ENCODE peak calls at places on chromosomes 11 and 22, in four cellular contexts. One of them, this sample, is unnamed.

GRCh38 chr22:35177811-35178210 is 79.5 kb upstream of the HMGXB4 start:
- DNase-seq in H1: no peak
- DNase-seq in mesendoderm: peak; percentile 35
- DNase-seq in IMR-90: no peak
- DNase-seq in this sample: no peak

GRCh38 chr11:15123849-15124248 is 9.1 kb downstream of the INSC start:
- DNase-seq in mesendoderm: peak; percentile 62
- DNase-seq in H1: no peak
- DNase-seq in IMR-90: peak; percentile 90
- DNase-seq in this sample: no peak

GRCh38 chr22:49158741-49159564 is 668.7 kb downstream of the BRD1 start:
- DNase-seq in H1: no peak
- DNase-seq in IMR-90: no peak
- DNase-seq in mesendoderm: no peak
- DNase-seq in this sample: no peak

GRCh38 chr11:58334708-58335107 is 24.2 kb downstream of the OR5B17 start:
- DNase-seq in mesendoderm: peak; percentile 71
- DNase-seq in IMR-90: peak; percentile 89
- DNase-seq in H1: no peak
- DNase-seq in this sample: no peak

GRCh38 chr11:74685338-74685737 is 45.9 kb downstream of the CHRDL2 start:
- DNase-seq in IMR-90: no peak
- DNase-seq in mesendoderm: no peak
- DNase-seq in H1: no peak
- DNase-seq in this sample: no peak

GRCh38 chr11:38791346-38791961 is 2193.4 kb upstream of the RAG2 start:
- DNase-seq in mesendoderm: peak; percentile 63
- DNase-seq in H1: peak; percentile 5
- DNase-seq in IMR-90: peak; percentile 58
- DNase-seq in this sample: peak; percentile 56

GRCh38 chr11:119337581-119338317 is 2.9 kb downstream of the C1QTNF5 start:
- DNase-seq in H1: no peak
- DNase-seq in IMR-90: peak; percentile 90
- DNase-seq in mesendoderm: peak; percentile 90
- DNase-seq in this sample: peak; percentile 83

GRCh38 chr11:368414-369335 is 624 bp upstream of the B4GALNT4 start:
- DNase-seq in H1: no peak
- DNase-seq in mesendoderm: peak; percentile 47
- DNase-seq in IMR-90: peak; percentile 18
- DNase-seq in this sample: peak; percentile 32

GRCh38 chr11:20110908-20111669 is 49.2 kb downstream of the DBX1 start:
- DNase-seq in mesendoderm: peak; percentile 91
- DNase-seq in H1: no peak
- DNase-seq in IMR-90: peak; percentile 85
- DNase-seq in this sample: peak; percentile 46

GRCh38 chr11:57798905-57799559 is 37.4 kb downstream of the CTNND1 start:
- DNase-seq in mesendoderm: peak; percentile 46
- DNase-seq in IMR-90: peak; percentile 52
- DNase-seq in H1: no peak
- DNase-seq in this sample: no peak

GRCh38 chr11:8329961-8330361 is 66.3 kb upstream of the LMO1 start:
- DNase-seq in mesendoderm: no peak
- DNase-seq in H1: no peak
- DNase-seq in IMR-90: no peak
- DNase-seq in this sample: no peak

GRCh38 chr11:14312736-14313438 is 46.1 kb downstream of the RRAS2 start:
- DNase-seq in mesendoderm: no peak
- DNase-seq in H1: no peak
- DNase-seq in IMR-90: peak; percentile 91
- DNase-seq in this sample: no peak

GRCh38 chr11:2929511-2929879 is 275 bp upstream of the PHLDA2 start:
- DNase-seq in IMR-90: peak; percentile 72
- DNase-seq in mesendoderm: no peak
- DNase-seq in H1: no peak
- DNase-seq in this sample: no peak

GRCh38 chr11:57305523-57305922 is 19.2 kb downstream of the TNKS1BP1 start:
- DNase-seq in H1: no peak
- DNase-seq in IMR-90: no peak
- DNase-seq in mesendoderm: no peak
- DNase-seq in this sample: no peak

GRCh38 chr11:6538892-6539291 is 41.8 kb downstream of the DNHD1 start:
- DNase-seq in IMR-90: no peak
- DNase-seq in mesendoderm: no peak
- DNase-seq in H1: no peak
- DNase-seq in this sample: no peak

GRCh38 chr11:116731097-116731761 is 41.6 kb downstream of the BUD13 start:
- DNase-seq in IMR-90: peak; percentile 10
- DNase-seq in H1: no peak
- DNase-seq in mesendoderm: peak; percentile 89
- DNase-seq in this sample: peak; percentile 56

GRCh38 chr11:97364047-97364446 is 974.2 kb downstream of the JRKL start:
- DNase-seq in mesendoderm: no peak
- DNase-seq in H1: no peak
- DNase-seq in IMR-90: no peak
- DNase-seq in this sample: no peak

GRCh38 chr22:16800358-16800757 is 24.9 kb downstream of the XKR3 start:
- DNase-seq in H1: no peak
- DNase-seq in mesendoderm: no peak
- DNase-seq in IMR-90: no peak
- DNase-seq in this sample: no peak

GRCh38 chr11:42315846-42316245 is 856.4 kb upstream of the LRRC4C start:
- DNase-seq in H1: no peak
- DNase-seq in IMR-90: no peak
- DNase-seq in mesendoderm: no peak
- DNase-seq in this sample: no peak

GRCh38 chr22:50506611-50507420 is 686 bp downstream of the LMF2 start:
- DNase-seq in mesendoderm: no peak
- DNase-seq in H1: no peak
- DNase-seq in IMR-90: no peak
- DNase-seq in this sample: no peak

DNA sequence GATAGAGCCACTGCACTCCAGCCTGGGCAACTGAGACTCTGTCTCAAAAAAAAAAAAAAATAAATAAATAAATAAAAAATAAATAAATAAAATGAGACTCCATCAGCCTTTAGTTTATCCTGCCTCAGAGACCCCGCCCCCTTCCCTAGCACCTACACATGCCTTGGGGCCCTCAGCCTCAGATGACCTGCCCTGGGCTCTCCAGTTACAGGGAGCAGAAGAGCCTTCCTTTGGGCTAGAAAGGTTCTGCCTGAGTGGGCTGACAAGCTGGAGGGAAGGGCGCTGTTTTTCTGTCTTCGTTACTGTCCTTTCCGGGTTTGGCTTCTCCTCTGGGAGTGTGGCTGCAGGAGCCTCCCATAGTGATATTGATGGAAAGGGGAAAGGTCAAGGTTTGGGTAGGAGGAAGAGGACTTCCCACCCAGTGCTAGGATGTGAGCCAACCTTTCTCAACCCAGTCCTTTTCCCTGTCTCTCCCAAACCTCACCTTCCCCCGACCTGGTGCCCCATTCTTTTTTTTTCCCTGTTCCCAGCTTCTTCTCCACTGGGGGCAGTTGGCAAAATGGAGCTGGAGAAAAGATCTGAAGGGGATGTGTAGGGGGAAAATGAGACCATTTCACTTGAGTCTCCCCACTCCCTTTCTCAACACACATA is 1.5 kb upstream of the SF3B2 start:
- DNase-seq in IMR-90: no peak
- DNase-seq in H1: no peak
- DNase-seq in mesendoderm: peak; percentile 30
- DNase-seq in this sample: no peak
- H4K8ac ChIP-seq in IMR-90: peak overlapping the region; percentile 97
- H4K8ac ChIP-seq in H1: no peak overlapping the region
- H4K8ac ChIP-seq in mesendoderm: no peak overlapping the region
- H4K8ac ChIP-seq in this sample: no peak overlapping the region

DNA sequence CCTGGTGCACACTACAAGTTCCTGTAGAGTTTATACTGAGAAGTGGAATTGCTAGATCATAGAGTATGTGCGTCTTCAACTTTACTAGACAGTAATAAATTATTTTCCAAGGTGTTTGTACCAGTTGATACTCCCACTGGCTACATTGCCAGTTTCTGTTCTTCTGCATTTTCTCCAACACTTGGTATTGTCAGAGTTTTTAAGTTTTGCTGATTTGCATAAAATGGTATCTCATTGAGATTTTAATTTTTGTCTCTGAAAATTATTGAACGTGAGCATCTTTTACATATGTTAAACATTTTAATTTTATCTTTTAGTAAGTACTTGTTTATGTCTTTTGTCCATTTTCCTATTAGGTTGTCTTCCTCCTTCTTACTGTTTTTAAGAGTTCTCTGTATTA is 7.3 kb downstream of the TBCEL start:
- DNase-seq in H1: no peak
- DNase-seq in mesendoderm: no peak
- DNase-seq in IMR-90: no peak
- DNase-seq in this sample: no peak
- H3K18ac ChIP-seq in H1: no peak overlapping the region
- H3K18ac ChIP-seq in mesendoderm: no peak overlapping the region
- H3K18ac ChIP-seq in IMR-90: no peak overlapping the region
- H3K18ac ChIP-seq in this sample: no peak overlapping the region

GRCh38 chr11:65888163-65888814 is at the start of gene FIBP:
- DNase-seq in mesendoderm: peak; percentile 98
- DNase-seq in IMR-90: peak; percentile 96
- DNase-seq in H1: peak; percentile 87
- DNase-seq in this sample: peak; percentile 97
- H4K8ac ChIP-seq in mesendoderm: no peak within 1 kb of the TSS
- H4K8ac ChIP-seq in IMR-90: peak within 1 kb of the TSS; percentile 98
- H4K8ac ChIP-seq in H1: peak within 1 kb of the TSS; percentile 90
- H4K8ac ChIP-seq in this sample: no peak within 1 kb of the TSS

GRCh38 chr22:37930270-37930951 is 23.0 kb downstream of the C22orf23 start:
- DNase-seq in mesendoderm: peak; percentile 56
- DNase-seq in IMR-90: peak; percentile 14
- DNase-seq in H1: no peak
- DNase-seq in this sample: no peak
- H3K18ac ChIP-seq in mesendoderm: no peak overlapping the region
- H3K18ac ChIP-seq in IMR-90: no peak overlapping the region
- H3K18ac ChIP-seq in H1: no peak overlapping the region
- H3K18ac ChIP-seq in this sample: peak overlapping the region; percentile 28

DNA sequence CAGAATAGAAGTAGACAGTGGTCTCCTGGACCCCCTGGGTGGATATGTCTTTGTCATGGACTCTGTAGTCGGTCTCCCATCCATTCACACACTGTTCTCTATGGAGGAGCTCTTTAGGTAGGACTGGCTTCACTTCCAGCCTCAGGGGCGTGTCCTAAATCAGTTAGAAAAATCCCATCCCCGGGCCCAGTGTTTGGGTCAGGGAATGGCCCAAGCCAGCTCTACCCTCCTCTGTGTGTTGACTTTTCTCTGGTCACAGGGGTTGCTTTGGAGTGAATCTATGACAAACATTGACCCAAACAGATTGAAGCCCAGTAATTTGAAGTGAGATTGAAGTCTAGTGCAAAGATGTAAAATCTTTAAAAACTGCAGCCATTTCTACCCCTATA is 34.0 kb downstream of the WEE1 start:
- DNase-seq in H1: no peak
- DNase-seq in IMR-90: no peak
- DNase-seq in mesendoderm: no peak
- DNase-seq in this sample: no peak
- H4K8ac ChIP-seq in H1: no peak overlapping the region
- H4K8ac ChIP-seq in IMR-90: no peak overlapping the region
- H4K8ac ChIP-seq in mesendoderm: no peak overlapping the region
- H4K8ac ChIP-seq in this sample: no peak overlapping the region